ENCODE peak calls at places on chromosomes 1 and 21, in six cellular contexts. V is T follicular helper cell; K is HFFc6; Q is activated effector memory CD4-positive, alpha-beta T cell treated with anti-CD3 and anti-CD28 coated beads, Interleukin-2, amount 50 U/mL, for 16 hours; Z is kidney glomerular epithelial cell; S is GM04504. H is an unnamed sample.

GRCh38 chr1:17559618-17560419 is 20.3 kb downstream of the ARHGEF10L start:
- DNase-seq in Q (no peak), V (no peak), S (no peak), Z (peak; percentile 54), K (no peak), H (peak; percentile 90)

GRCh38 chr1:119483441-119484200 is 23.4 kb upstream of the HSD3B1 start:
- DNase-seq in V (no peak), Q (no peak), Z (no peak), S (no peak), K (no peak), H (no peak)

GRCh38 chr1:39205781-39206464 is 1.4 kb downstream of the MACF1 start:
- DNase-seq in Q (no peak), V (no peak), Z (no peak), S (no peak), K (no peak), H (no peak)

GRCh38 chr1:200306954-200307754 is 102.7 kb downstream of the ZNF281 start:
- DNase-seq in V (no peak), Q (no peak), Z (peak; percentile 46), K (no peak), S (no peak), H (peak; percentile 58)

GRCh38 chr1:203428981-203429599 is 46.5 kb upstream of the PRELP start:
- DNase-seq in Q (no peak), K (no peak), V (no peak), Z (no peak), S (no peak), H (no peak)

GRCh38 chr1:157431751-157432150 is 120.6 kb downstream of the FCRL5 start:
- DNase-seq in V (no peak), K (peak; percentile 12), Z (no peak), S (no peak), Q (no peak), H (peak; percentile 80)

GRCh38 chr1:115191691-115192090 is 102.4 kb upstream of the TSPAN2 start:
- DNase-seq in K (no peak), Q (no peak), V (no peak), S (no peak), Z (no peak), H (no peak)

GRCh38 chr1:97739596-97740103 is 181.2 kb downstream of the DPYD start:
- DNase-seq in S (no peak), Z (peak; percentile 46), V (no peak), Q (no peak), K (no peak), H (peak; percentile 50)

GRCh38 chr1:3372317-3372716 is 82.1 kb upstream of the ARHGEF16 start:
- DNase-seq in V (no peak), S (no peak), Q (no peak), Z (no peak), K (no peak), H (no peak)

GRCh38 chr1:33442141-33442540 is 11.2 kb upstream of the PHC2 start:
- DNase-seq in Z (no peak), K (no peak), S (no peak), V (no peak), Q (no peak), H (no peak)

GRCh38 chr1:165288301-165289120 is 68.0 kb downstream of the LMX1A start:
- DNase-seq in V (no peak), S (no peak), Z (no peak), Q (no peak), K (no peak), H (peak; percentile 48)

GRCh38 chr1:31394628-31395193 is 18.3 kb upstream of the SERINC2 start:
- DNase-seq in V (peak; percentile 64), S (peak; percentile 52), K (peak; percentile 70), Z (peak; percentile 84), Q (peak; percentile 90), H (peak; percentile 90)

GRCh38 chr1:174032823-174033222 is 10.7 kb upstream of the RC3H1 start:
- DNase-seq in Q (no peak), V (no peak), Z (no peak), S (no peak), K (no peak), H (no peak)

GRCh38 chr1:235327559-235328270 is at the start of gene ARID4B:
- DNase-seq in S (no peak), V (no peak), K (no peak), Q (peak; percentile 87), Z (no peak), H (no peak)

GRCh38 chr1:234722904-234723588 is 113.1 kb upstream of the IRF2BP2 start:
- DNase-seq in Q (peak; percentile 86), V (peak; percentile 42), S (peak; percentile 79), K (peak; percentile 86), Z (peak; percentile 82), H (peak; percentile 90)

GRCh38 chr1:239563680-239564079 is 177.3 kb downstream of the CHRM3 start:
- DNase-seq in K (no peak), Q (no peak), V (no peak), S (no peak), Z (no peak), H (no peak)

GRCh38 chr1:228021526-228022030 is 14.8 kb downstream of the WNT3A start:
- DNase-seq in Q (peak; percentile 42), V (no peak), Z (no peak), S (no peak), K (no peak), H (no peak)

GRCh38 chr21:29849735-29850176 is 90.0 kb downstream of the GRIK1 start:
- DNase-seq in Q (peak; percentile 67), Z (peak; percentile 67), V (peak; percentile 13), S (peak; percentile 19), K (peak; percentile 46), H (peak; percentile 66)

GRCh38 chr1:16043521-16043920 is at the start of gene CLCNKB:
- DNase-seq in V (no peak), S (no peak), Z (no peak), K (no peak), Q (no peak), H (no peak)

GRCh38 chr1:36523850-36524249 is 41.1 kb upstream of the CSF3R start:
- DNase-seq in K (no peak), S (no peak), Z (no peak), V (no peak), Q (peak; percentile 73), H (no peak)

GRCh38 chr1:203592156-203592555 is 34.5 kb upstream of the ATP2B4 start:
- DNase-seq in Q (no peak), S (no peak), V (no peak), K (no peak), Z (no peak), H (no peak)

GRCh38 chr21:34890724-34891609 is 158.1 kb downstream of the RUNX1 start:
- DNase-seq in Z (peak; percentile 16), Q (no peak), K (no peak), S (no peak), V (no peak), H (peak; percentile 59)

GRCh38 chr1:2543543-2544092 is 12.6 kb upstream of the TNFRSF14 start:
- DNase-seq in V (peak; percentile 43), K (no peak), Z (no peak), S (peak; percentile 19), Q (peak; percentile 78), H (no peak)

GRCh38 chr1:117146570-117147340 is 25.2 kb upstream of the TRIM45 start:
- DNase-seq in Q (no peak), V (no peak), Z (peak; percentile 91), S (peak; percentile 84), K (peak; percentile 94), H (peak; percentile 97)

GRCh38 chr1:23224721-23225648 is 7.7 kb upstream of the HTR1D start:
- DNase-seq in Q (no peak), K (peak; percentile 85), V (no peak), S (peak; percentile 60), Z (peak; percentile 5), H (peak; percentile 30)

GRCh38 chr1:212862111-212862690 is 4.1 kb downstream of the FLVCR1 start:
- DNase-seq in K (no peak), Q (no peak), V (no peak), Z (no peak), S (no peak), H (no peak)

GRCh38 chr1:65717815-65718454 is 74.8 kb upstream of the PDE4B start:
- DNase-seq in V (no peak), S (no peak), K (peak; percentile 37), Z (peak; percentile 1), Q (no peak), H (peak; percentile 26)

GRCh38 chr21:46056450-46056903 is 41.4 kb upstream of the COL6A2 start:
- DNase-seq in Q (peak; percentile 51), K (peak; percentile 52), S (peak; percentile 86), Z (no peak), V (no peak), H (no peak)

GRCh38 chr1:57991289-57991688 is 555.2 kb downstream of the OMA1 start:
- DNase-seq in Z (no peak), Q (no peak), V (no peak), S (no peak), K (no peak), H (no peak)

GRCh38 chr1:224411766-224412165 is 22.8 kb downstream of the WDR26 start:
- DNase-seq in Z (peak; percentile 37), S (no peak), V (no peak), Q (no peak), K (peak; percentile 25), H (peak; percentile 39)

GRCh38 chr21:41631564-41632461 is 123.9 kb upstream of the TMPRSS2 start:
- DNase-seq in V (no peak), Q (no peak), S (no peak), Z (peak; percentile 21), K (no peak), H (peak; percentile 89)

GRCh38 chr1:185459141-185459540 is 142.1 kb upstream of the IVNS1ABP start:
- DNase-seq in Z (no peak), V (no peak), S (no peak), Q (no peak), K (no peak), H (no peak)

GRCh38 chr1:206742702-206743383 is 27.7 kb upstream of the IL19 start:
- DNase-seq in K (no peak), V (no peak), Q (peak; percentile 68), Z (no peak), S (no peak), H (no peak)